ENCODE peak calls at places on chromosomes 16 and 17, in seven cellular contexts. Z is fibroblast of pulmonary artery; L is fibroblast of mammary gland; E is CD4-positive, alpha-beta T cell; P is choroid plexus epithelial cell; N is GM12865; G is H1. J is an unnamed sample.

GRCh38 chr17:28473542-28473941 is at the start of gene SLC13A2:
- DNase-seq in N (no peak), Z (no peak), G (no peak), E (no peak), P (no peak), L (no peak), J (no peak)

GRCh38 chr16:3123986-3124886 is 10.6 kb upstream of the ZNF213 start:
- DNase-seq in L (peak), P (peak), G (peak), Z (peak), N (peak), E (peak), J (peak)

GRCh38 chr17:50130778-50131317 is 888 bp upstream of the SAMD14 start:
- DNase-seq in N (no peak), Z (no peak), L (no peak), P (no peak), E (no peak), G (no peak), J (no peak)

GRCh38 chr17:1707107-1707506 is 3.1 kb downstream of the TLCD2 start:
- DNase-seq in G (no peak), E (no peak), L (no peak), N (no peak), Z (no peak), P (no peak), J (no peak)

GRCh38 chr17:37291351-37291750 is 84.4 kb upstream of the C17orf78 start:
- DNase-seq in L (no peak), G (no peak), E (no peak), P (no peak), N (no peak), Z (no peak), J (no peak)

GRCh38 chr17:75241996-75242460 is 19.4 kb downstream of the GGA3 start:
- DNase-seq in Z (no peak), G (no peak), P (no peak), L (peak), E (no peak), N (no peak), J (no peak)

GRCh38 chr17:19311016-19311415 is 51.5 kb downstream of the B9D1 start:
- DNase-seq in G (no peak), E (no peak), L (no peak), P (no peak), N (no peak), Z (no peak), J (no peak)

GRCh38 chr17:78821961-78822360 is 18.7 kb downstream of the USP36 start:
- DNase-seq in L (peak), P (peak), E (no peak), N (no peak), Z (no peak), G (no peak), J (no peak)

GRCh38 chr17:21253646-21254441 is 634 bp upstream of the NATD1 start:
- DNase-seq in L (no peak), P (no peak), N (no peak), G (no peak), E (no peak), Z (no peak), J (no peak)

GRCh38 chr16:4572715-4573114 is 16.6 kb downstream of the C16orf96 start:
- DNase-seq in N (peak), L (no peak), G (no peak), P (no peak), E (no peak), Z (peak), J (no peak)

GRCh38 chr17:29883497-29883896 is 46.5 kb downstream of the SSH2 start:
- DNase-seq in L (peak), E (no peak), N (no peak), G (no peak), Z (peak), P (peak), J (no peak)

GRCh38 chr17:81282141-81282540 is 13.0 kb downstream of the SLC38A10 start:
- DNase-seq in P (no peak), E (no peak), G (no peak), N (no peak), Z (no peak), L (no peak), J (no peak)

GRCh38 chr17:34155947-34156346 is 99.1 kb upstream of the CCL2 start:
- DNase-seq in L (no peak), G (no peak), P (no peak), E (no peak), Z (no peak), N (no peak), J (no peak)

GRCh38 chr17:74249966-74250365 is 24.1 kb upstream of the DNAI2 start:
- DNase-seq in P (no peak), Z (no peak), G (no peak), L (no peak), N (no peak), E (no peak), J (no peak)

GRCh38 chr16:75218256-75219076 is at the start of gene CTRB1:
- DNase-seq in P (no peak), N (peak), E (no peak), L (no peak), Z (no peak), G (no peak), J (no peak)

GRCh38 chr17:70787721-70788120 is 618.4 kb downstream of the KCNJ2 start:
- DNase-seq in Z (no peak), E (no peak), G (no peak), L (no peak), P (no peak), N (no peak), J (no peak)

GRCh38 chr17:74892974-74893911 is at the start of gene FADS6:
- DNase-seq in L (no peak), Z (no peak), E (no peak), G (no peak), P (no peak), N (no peak), J (no peak)

GRCh38 chr16:8505327-8505991 is 84.9 kb downstream of the TMEM114 start:
- DNase-seq in E (no peak), L (no peak), P (no peak), N (no peak), G (no peak), Z (no peak), J (no peak)

GRCh38 chr16:143456-143855 is 5.0 kb upstream of the NPRL3 start:
- DNase-seq in P (no peak), Z (peak), N (no peak), L (no peak), E (no peak), G (no peak), J (no peak)

GRCh38 chr16:142405-142804 is 3.9 kb upstream of the NPRL3 start:
- DNase-seq in Z (no peak), N (no peak), E (no peak), L (no peak), P (no peak), G (no peak), J (no peak)

GRCh38 chr16:143047-143446 is 4.6 kb upstream of the NPRL3 start:
- DNase-seq in L (no peak), E (no peak), N (no peak), G (no peak), P (no peak), Z (no peak), J (no peak)

GRCh38 chr16:138049-138417 is 440 bp downstream of the NPRL3 start:
- DNase-seq in G (no peak), E (peak), L (no peak), N (peak), Z (no peak), P (peak), J (peak)

DNA sequence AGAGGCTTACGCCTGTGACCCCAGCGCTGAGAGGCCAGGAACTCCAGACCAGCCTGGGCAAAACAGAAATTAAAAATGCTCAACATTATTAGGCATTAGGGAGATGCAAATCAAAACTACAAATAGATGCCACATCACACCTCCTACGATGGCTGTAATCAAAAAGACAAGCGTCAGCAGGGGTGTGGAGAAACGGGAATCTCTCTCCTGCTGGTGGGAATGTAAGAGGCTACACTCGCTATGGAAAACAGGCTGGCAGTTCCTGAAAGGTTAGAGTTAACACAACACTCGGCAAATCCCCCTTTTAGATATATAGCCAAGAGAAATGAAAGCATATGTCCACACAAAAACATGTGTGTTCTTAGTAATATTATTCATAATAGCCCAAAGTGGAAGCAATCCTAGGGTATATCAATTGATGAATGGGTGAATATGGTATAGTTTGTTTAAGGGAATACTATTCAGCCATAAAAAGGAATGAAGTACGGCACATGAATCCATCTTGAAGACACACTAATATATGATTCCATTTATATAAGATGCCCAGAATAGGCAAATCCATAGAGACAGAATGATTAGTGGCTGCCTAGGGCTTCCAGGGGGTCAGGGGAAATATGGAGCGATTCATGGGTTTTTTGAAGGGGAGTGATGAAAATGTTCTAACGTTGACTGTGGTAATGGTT is 1.8 kb upstream of the NPRL3 start:
- DNase-seq in E (no peak), G (no peak), L (no peak), Z (no peak), P (no peak), N (no peak), J (no peak)
- TF ChIP-seq CTCF in E (no peak), G (no peak), L (no peak), Z (no peak), P (no peak), N (no peak), J (no peak)

DNA sequence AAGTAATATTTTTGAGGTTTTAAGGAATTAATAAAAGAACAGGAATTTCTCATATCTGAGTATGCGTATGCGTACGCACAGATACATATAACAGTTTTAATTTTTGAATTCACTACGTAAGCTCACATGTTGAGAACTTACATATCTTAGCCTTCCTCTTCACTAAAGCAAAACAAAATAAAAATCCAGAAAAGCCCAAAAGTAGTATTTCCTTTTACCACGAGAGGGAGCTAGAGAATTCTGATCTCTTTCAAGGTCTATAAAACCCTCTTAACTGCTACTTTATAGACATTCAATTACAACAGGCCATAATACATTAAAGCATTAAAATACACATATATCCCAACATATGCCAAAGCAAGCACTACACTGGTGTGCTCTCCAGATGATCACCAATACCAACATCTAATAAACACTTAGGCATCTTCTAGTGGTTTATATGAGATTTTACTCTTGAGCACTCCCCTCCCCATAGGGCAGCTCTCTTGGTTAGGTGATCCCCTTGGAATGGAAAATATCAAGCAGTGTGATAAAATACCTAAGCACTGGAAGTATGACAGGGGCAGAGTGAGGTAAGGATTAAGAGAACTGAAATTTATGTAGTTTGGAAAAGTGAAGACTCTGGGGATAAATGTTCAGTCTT is 94.0 kb downstream of the SKAP1 start:
- DNase-seq in L (peak), Z (peak), P (peak), E (no peak), N (peak), G (no peak), J (no peak)
- TF ChIP-seq CTCF in L (peak), Z (peak), P (peak), E (peak), N (peak), G (no peak), J (peak)

DNA sequence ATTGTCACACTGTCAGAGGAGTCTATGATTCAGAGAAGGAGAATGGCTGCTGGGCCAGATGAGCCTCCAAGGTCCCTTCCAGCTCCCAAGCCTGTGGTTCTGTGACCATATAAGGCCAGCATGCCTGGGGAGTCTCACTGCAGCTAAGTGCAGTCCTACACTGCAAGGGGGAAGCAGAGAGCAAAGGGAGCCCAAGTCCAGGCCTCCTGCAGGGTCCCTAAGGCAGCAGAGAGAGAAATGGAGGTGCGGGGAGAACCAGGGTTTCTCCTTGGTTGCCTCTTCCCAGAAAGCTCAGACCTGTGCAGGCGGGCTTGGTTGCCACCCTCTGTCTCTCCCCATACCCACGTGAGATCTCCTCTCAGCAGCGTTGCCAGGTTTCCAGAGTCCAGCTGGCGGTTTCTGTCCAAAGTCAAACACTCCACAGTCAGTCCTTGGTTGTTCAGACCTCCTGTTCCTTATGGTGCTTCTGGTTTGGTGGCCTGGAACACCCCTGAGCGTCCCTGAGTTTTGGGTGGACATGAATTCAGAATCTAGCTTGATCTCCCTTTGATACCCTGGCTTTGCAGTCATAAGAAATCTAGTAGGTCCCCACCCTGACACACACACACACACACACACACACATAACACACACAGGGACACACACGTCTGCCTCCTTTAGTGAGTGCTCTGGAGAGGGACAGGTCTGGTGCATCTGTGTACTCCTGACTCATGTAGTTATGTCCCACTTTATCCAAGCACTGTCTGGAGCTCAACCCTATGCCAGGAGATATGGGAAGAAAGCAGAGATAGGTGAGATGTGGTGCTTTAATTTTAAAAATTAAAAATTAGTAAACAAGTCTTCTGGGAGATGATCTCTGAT is 78.8 kb downstream of the GNAO1 start:
- DNase-seq in G (peak), Z (peak), P (peak), E (no peak), N (no peak), L (peak), J (no peak)
- TF ChIP-seq CTCF in G (peak), Z (peak), P (peak), E (no peak), N (no peak), L (no peak), J (no peak)

GRCh38 chr16:55257971-55258613 is 65.9 kb upstream of the IRX6 start:
- DNase-seq in G (peak), N (peak), Z (peak), L (peak), P (peak), E (peak), J (peak)
- TF ChIP-seq CTCF in G (peak), N (peak), Z (peak), L (peak), P (peak), E (no peak), J (peak)

GRCh38 chr17:45722161-45722560 is 62.0 kb upstream of the CRHR1 start:
- DNase-seq in Z (no peak), L (peak), G (no peak), P (peak), E (no peak), N (no peak), J (no peak)
- TF ChIP-seq CTCF in Z (peak), L (peak), G (peak), P (peak), E (no peak), N (no peak), J (peak)

GRCh38 chr17:51585514-51586104 is 325.3 kb downstream of the UTP18 start:
- DNase-seq in E (no peak), G (peak), N (peak), P (no peak), Z (no peak), L (no peak), J (peak)
- TF ChIP-seq CTCF in E (no peak), G (peak), N (peak), P (no peak), Z (no peak), L (no peak), J (peak)

DNA sequence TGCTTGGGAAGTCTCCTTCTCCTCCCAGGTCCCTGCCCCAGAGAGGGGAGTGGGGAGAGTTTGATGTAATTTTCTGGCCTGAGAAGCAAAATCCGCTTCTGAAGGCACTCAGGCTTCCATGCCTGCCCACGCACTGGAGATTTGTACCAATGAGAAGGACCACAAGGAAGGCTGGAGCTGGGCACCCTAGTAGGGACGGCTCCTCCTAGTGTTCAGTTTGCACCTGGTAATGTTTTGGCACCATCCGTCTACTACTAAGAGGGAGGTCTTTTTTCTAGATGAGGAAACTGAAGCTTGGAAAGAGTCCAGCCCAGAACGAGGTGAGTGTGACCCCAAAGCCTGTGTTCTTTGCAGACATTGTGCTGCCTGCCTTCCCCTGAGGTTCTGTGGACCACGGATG is 83.6 kb upstream of the NLRP1 start:
- DNase-seq in G (no peak), L (peak), N (peak), Z (no peak), P (no peak), E (no peak), J (no peak)
- TF ChIP-seq CTCF in G (peak), L (peak), N (peak), Z (no peak), P (no peak), E (no peak), J (peak)

GRCh38 chr16:67327774-67328173 is 1.2 kb downstream of the LRRC36 start:
- DNase-seq in G (no peak), P (peak), E (no peak), L (no peak), N (no peak), Z (no peak), J (no peak)
- TF ChIP-seq CTCF in G (no peak), P (no peak), E (no peak), L (no peak), N (no peak), Z (no peak), J (no peak)